ENCODE peak calls at places on chromosomes 5 and 9, in four cellular contexts. N is ACHN, F is psoas muscle, E is AG08395. Q is an unnamed sample.

GRCh38 chr9:34992376-34992951 is 2.9 kb downstream of the DNAJB5 start:
- DNase-seq in N (peak), E (peak), F (peak), Q (no peak)

GRCh38 chr5:88883059-88883565 is at the start of gene MEF2C:
- DNase-seq in N (peak), F (peak), E (peak), Q (peak)

GRCh38 chr5:58985311-58985710 is 402.4 kb downstream of the RAB3C start:
- DNase-seq in E (no peak), N (no peak), F (no peak), Q (no peak)

GRCh38 chr9:33223696-33224095 is 16.3 kb upstream of the SPINK4 start:
- DNase-seq in F (no peak), E (no peak), N (no peak), Q (no peak)

GRCh38 chr5:101346906-101347305 is 443.8 kb upstream of the ST8SIA4 start:
- DNase-seq in N (no peak), F (no peak), E (no peak), Q (no peak)

GRCh38 chr5:69285448-69286116 is 47.0 kb downstream of the CCDC125 start:
- DNase-seq in F (no peak), E (no peak), N (no peak), Q (no peak)

GRCh38 chr5:83377131-83377865 is 94.2 kb upstream of the VCAN start:
- DNase-seq in N (no peak), E (peak), F (no peak), Q (no peak)

GRCh38 chr9:105116047-105116868 is 128.2 kb upstream of the SLC44A1 start:
- DNase-seq in F (peak), E (no peak), N (no peak), Q (no peak)

GRCh38 chr5:176559683-176560082 is 10.5 kb downstream of the CDHR2 start:
- DNase-seq in N (no peak), F (no peak), E (no peak), Q (no peak)

GRCh38 chr5:110440058-110440457 is 286.4 kb downstream of the TMEM232 start:
- DNase-seq in F (no peak), E (no peak), N (no peak), Q (no peak)

GRCh38 chr5:116237917-116238502 is 153.2 kb downstream of the COMMD10 start:
- DNase-seq in F (no peak), N (peak), E (no peak), Q (no peak)

GRCh38 chr9:134607971-134608370 is 33.6 kb upstream of the COL5A1 start:
- DNase-seq in F (no peak), E (no peak), N (no peak), Q (no peak)

GRCh38 chr9:133884907-133885744 is 107.0 kb downstream of the VAV2 start:
- DNase-seq in E (no peak), F (peak), N (no peak), Q (no peak)

GRCh38 chr5:153425914-153426313 is 64.6 kb upstream of the GRIA1 start:
- DNase-seq in N (no peak), E (no peak), F (no peak), Q (no peak)

GRCh38 chr5:170426149-170426767 is 37.1 kb upstream of the KCNMB1 start:
- DNase-seq in F (no peak), N (no peak), E (no peak), Q (no peak)